ENCODE peak calls at places on chromosomes 12 and 14, in four cellular contexts. One of them, this sample, is unnamed.
A peak's percentile ranks its signal among the peaks of the same experiment; 100 is the strongest.

GRCh38 chr14:90871605-90872233 is 55.5 kb upstream of the TTC7B start:
- DNase-seq in HL-60: no peak
- DNase-seq in GM12878: no peak
- DNase-seq in K562: no peak
- DNase-seq in this sample: no peak

GRCh38 chr14:94388027-94388895 is at the start of gene SERPINA1:
- DNase-seq in HL-60: no peak
- DNase-seq in GM12878: no peak
- DNase-seq in K562: no peak
- DNase-seq in this sample: no peak

GRCh38 chr12:15633201-15633600 is 156.0 kb downstream of the EPS8 start:
- DNase-seq in HL-60: no peak
- DNase-seq in GM12878: no peak
- DNase-seq in K562: no peak
- DNase-seq in this sample: no peak

GRCh38 chr14:83483063-83483462 is 1949.4 kb upstream of the SEL1L start:
- DNase-seq in HL-60: no peak
- DNase-seq in GM12878: no peak
- DNase-seq in K562: no peak
- DNase-seq in this sample: no peak

GRCh38 chr12:543114-543451 is 83.3 kb downstream of the B4GALNT3 start:
- DNase-seq in HL-60: no peak
- DNase-seq in GM12878: no peak
- DNase-seq in K562: no peak
- DNase-seq in this sample: no peak

GRCh38 chr12:106020736-106021135 is 118.0 kb downstream of the NUAK1 start:
- DNase-seq in HL-60: no peak
- DNase-seq in GM12878: no peak
- DNase-seq in K562: no peak
- DNase-seq in this sample: no peak

GRCh38 chr12:30985814-30986452 is 59.4 kb downstream of the TSPAN11 start:
- DNase-seq in HL-60: peak; percentile 33
- DNase-seq in GM12878: no peak
- DNase-seq in K562: peak; percentile 30
- DNase-seq in this sample: peak; percentile 81

GRCh38 chr12:24960222-24960855 is 11.4 kb upstream of the BCAT1 start:
- DNase-seq in HL-60: peak; percentile 49
- DNase-seq in GM12878: peak; percentile 56
- DNase-seq in K562: peak; percentile 74
- DNase-seq in this sample: no peak

GRCh38 chr12:54030889-54031860 is 1.7 kb upstream of the HOXC5 start:
- DNase-seq in HL-60: no peak
- DNase-seq in GM12878: no peak
- DNase-seq in K562: no peak
- DNase-seq in this sample: no peak

GRCh38 chr12:77324763-77325468 is 259.5 kb upstream of the E2F7 start:
- DNase-seq in HL-60: peak; percentile 24
- DNase-seq in GM12878: no peak
- DNase-seq in K562: peak; percentile 61
- DNase-seq in this sample: peak; percentile 76

GRCh38 chr14:45716506-45716905 is 463.5 kb upstream of the MIS18BP1 start:
- DNase-seq in HL-60: no peak
- DNase-seq in GM12878: no peak
- DNase-seq in K562: peak; percentile 0
- DNase-seq in this sample: no peak
- TF ChIP-seq SPI1 in HL-60: no peak
- TF ChIP-seq SPI1 in GM12878: no peak
- TF ChIP-seq SPI1 in K562: no peak
- TF ChIP-seq SPI1 in this sample: no peak

GRCh38 chr14:89673499-89674225 is 256.6 kb upstream of the FOXN3 start:
- DNase-seq in HL-60: no peak
- DNase-seq in GM12878: no peak
- DNase-seq in K562: no peak
- DNase-seq in this sample: no peak

GRCh38 chr14:89672636-89673279 is 255.7 kb upstream of the FOXN3 start:
- DNase-seq in HL-60: peak; percentile 5
- DNase-seq in GM12878: no peak
- DNase-seq in K562: peak; percentile 21
- DNase-seq in this sample: no peak

GRCh38 chr14:89678715-89679220 is 261.7 kb upstream of the FOXN3 start:
- DNase-seq in HL-60: no peak
- DNase-seq in GM12878: no peak
- DNase-seq in K562: no peak
- DNase-seq in this sample: no peak

GRCh38 chr14:89674906-89675305 is 257.9 kb upstream of the FOXN3 start:
- DNase-seq in HL-60: no peak
- DNase-seq in GM12878: no peak
- DNase-seq in K562: no peak
- DNase-seq in this sample: no peak

DNA sequence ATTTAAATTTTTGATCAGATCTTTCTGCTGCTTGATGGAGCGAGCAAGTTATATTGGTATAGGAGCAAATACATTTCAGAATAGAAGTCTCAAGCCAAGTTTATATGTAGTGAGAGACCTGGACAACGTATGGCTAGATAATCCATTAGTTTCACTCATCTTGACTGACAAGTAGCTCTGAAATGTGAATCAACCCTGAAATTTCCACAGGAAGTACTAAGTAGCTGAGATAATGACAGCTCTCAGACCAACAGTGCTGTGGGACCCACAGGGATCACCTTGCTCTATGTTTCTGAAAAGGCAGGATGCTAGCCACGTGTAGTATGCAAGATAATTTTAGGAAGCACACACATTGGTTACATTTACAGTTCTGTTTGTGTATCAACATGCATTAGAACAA is 258.6 kb upstream of the FOXN3 start:
- DNase-seq in HL-60: no peak
- DNase-seq in GM12878: no peak
- DNase-seq in K562: no peak
- DNase-seq in this sample: no peak
- TF ChIP-seq POLR2AphosphoS5 in HL-60: no peak
- TF ChIP-seq POLR2AphosphoS5 in GM12878: no peak
- TF ChIP-seq POLR2AphosphoS5 in K562: no peak
- TF ChIP-seq POLR2AphosphoS5 in this sample: no peak

GRCh38 chr12:49088932-49089330 is 5.7 kb downstream of the DHH start:
- DNase-seq in HL-60: no peak
- DNase-seq in GM12878: no peak
- DNase-seq in K562: no peak
- DNase-seq in this sample: no peak

GRCh38 chr12:49088190-49088931 is 6.2 kb downstream of the DHH start:
- DNase-seq in HL-60: peak; percentile 72
- DNase-seq in GM12878: peak; percentile 44
- DNase-seq in K562: peak; percentile 97
- DNase-seq in this sample: no peak

GRCh38 chr12:49091056-49091835 is 3.4 kb downstream of the DHH start:
- DNase-seq in HL-60: no peak
- DNase-seq in GM12878: no peak
- DNase-seq in K562: peak; percentile 31
- DNase-seq in this sample: no peak

GRCh38 chr12:49091836-49092085 is 2.8 kb downstream of the DHH start:
- DNase-seq in HL-60: no peak
- DNase-seq in GM12878: no peak
- DNase-seq in K562: no peak
- DNase-seq in this sample: no peak

DNA sequence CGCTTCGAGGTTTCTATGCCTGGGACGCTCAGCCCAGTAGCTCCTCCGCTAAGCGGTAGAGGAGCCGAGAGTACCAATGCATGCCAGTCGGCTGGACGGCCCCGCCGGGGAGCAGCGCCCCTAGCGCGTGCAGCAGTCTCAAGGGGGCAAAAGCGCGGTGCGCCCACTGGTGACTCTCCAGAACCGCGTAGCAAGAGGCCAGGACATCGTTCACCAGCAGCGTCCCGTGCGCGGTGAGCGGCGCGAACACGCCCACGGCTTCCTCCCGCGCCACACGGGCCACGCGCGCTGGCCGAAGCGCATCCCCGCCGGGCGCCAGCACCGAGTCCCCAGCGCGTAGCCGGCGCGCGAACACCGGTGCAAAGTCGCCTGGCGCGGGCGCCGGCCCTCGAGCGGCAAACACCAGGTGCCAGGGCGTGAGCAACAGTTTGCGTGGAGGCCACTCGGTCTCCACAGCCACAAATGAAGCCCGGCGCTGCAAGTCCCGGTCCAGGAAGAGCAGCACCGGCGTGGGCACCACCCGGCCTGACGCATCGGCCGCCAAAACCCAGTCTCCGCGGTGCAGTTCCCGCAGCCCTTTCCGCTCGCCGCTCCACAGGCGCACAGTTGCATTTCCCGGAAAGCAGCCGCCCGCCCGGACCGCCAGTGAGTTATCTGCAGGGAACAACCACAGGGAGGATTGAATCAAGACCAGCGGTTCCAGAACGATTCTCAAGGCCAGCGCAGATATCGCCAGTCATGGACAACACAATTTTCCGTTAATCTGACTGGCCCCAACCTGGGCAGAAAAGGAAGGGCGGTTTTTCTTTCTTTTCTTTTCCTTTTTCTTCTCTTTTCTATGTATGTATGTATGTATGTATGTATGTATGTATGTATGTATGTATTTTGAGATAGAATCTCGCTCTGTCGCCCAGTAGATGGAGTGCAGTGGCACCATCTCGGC is 4.5 kb downstream of the DHH start:
- DNase-seq in HL-60: peak; percentile 42
- DNase-seq in GM12878: no peak
- DNase-seq in K562: peak; percentile 94
- DNase-seq in this sample: no peak
- TF ChIP-seq SPI1 in HL-60: no peak
- TF ChIP-seq SPI1 in GM12878: no peak
- TF ChIP-seq SPI1 in K562: no peak
- TF ChIP-seq SPI1 in this sample: no peak

GRCh38 chr12:121791671-121792496 is 1.6 kb downstream of the RHOF start:
- DNase-seq in HL-60: peak; percentile 45
- DNase-seq in GM12878: no peak
- DNase-seq in K562: no peak
- DNase-seq in this sample: no peak

GRCh38 chr12:121788176-121788818 is 5.2 kb downstream of the RHOF start:
- DNase-seq in HL-60: no peak
- DNase-seq in GM12878: no peak
- DNase-seq in K562: no peak
- DNase-seq in this sample: no peak

GRCh38 chr12:121789800-121790748 is 3.4 kb downstream of the RHOF start:
- DNase-seq in HL-60: peak; percentile 98
- DNase-seq in GM12878: peak; percentile 70
- DNase-seq in K562: no peak
- DNase-seq in this sample: peak; percentile 77

GRCh38 chr12:121787063-121787774 is 6.3 kb downstream of the RHOF start:
- DNase-seq in HL-60: peak; percentile 35
- DNase-seq in GM12878: no peak
- DNase-seq in K562: no peak
- DNase-seq in this sample: no peak

DNA sequence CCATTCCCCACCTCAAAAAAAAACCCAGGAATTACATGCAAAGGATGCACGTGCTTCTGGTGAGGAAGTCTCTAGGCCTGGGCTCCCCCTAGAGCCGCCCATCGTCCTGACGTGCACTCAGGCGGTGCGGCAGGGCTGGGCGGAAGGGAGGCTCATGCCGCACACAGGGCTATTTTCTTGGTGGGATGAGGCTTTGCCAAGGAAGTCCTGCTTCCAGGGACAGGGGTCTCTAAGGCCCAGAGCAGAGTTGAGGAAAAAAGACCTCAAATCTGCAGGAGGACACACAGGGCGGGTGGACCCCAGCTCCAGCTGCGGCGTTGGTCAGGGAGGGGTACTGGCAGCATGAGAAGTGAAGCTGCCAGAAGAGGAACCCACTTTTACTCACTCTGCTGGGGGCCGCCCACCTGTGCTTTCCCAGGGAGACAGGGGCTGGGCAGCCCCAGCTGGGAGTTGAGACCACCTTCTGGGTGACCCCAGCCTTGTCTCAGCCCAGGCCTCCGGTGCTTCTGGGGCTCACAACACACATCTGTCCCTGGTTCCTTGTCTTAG is 4.2 kb downstream of the RHOF start:
- DNase-seq in HL-60: peak; percentile 75
- DNase-seq in GM12878: no peak
- DNase-seq in K562: no peak
- DNase-seq in this sample: no peak
- TF ChIP-seq POLR2AphosphoS5 in HL-60: peak; percentile 72
- TF ChIP-seq POLR2AphosphoS5 in GM12878: no peak
- TF ChIP-seq POLR2AphosphoS5 in K562: no peak
- TF ChIP-seq POLR2AphosphoS5 in this sample: no peak

This sample was measured in GM12891.